ENCODE peak calls at places on chromosomes 4 and X, in four cellular contexts. I is T-cell, N is Ammon's horn, D is cerebellum. T is an unnamed sample.

GRCh38 chr4:73998040-73999011 is at the start of gene CXCL5:
- DNase-seq in D (no peak), I (no peak), N (peak; percentile 22), T (peak; percentile 78)

GRCh38 chr4:30881985-30882384 is 161.8 kb downstream of the PCDH7 start:
- DNase-seq in I (no peak), D (no peak), N (no peak), T (no peak)

GRCh38 chr4:84501721-84502267 is 2.7 kb upstream of the NKX6-1 start:
- DNase-seq in N (no peak), D (no peak), I (no peak), T (no peak)

GRCh38 chr4:118032691-118033090 is 1.6 kb upstream of the NDST3 start:
- DNase-seq in D (peak; percentile 55), I (no peak), N (no peak), T (no peak)

GRCh38 chrX:115259238-115259875 is 25.5 kb upstream of the LRCH2 start:
- DNase-seq in D (no peak), N (no peak), I (no peak), T (no peak)

GRCh38 chrX:131816551-131817136 is 206.5 kb upstream of the STK26 start:
- DNase-seq in D (peak; percentile 5), N (peak; percentile 69), I (peak; percentile 63), T (no peak)

GRCh38 chr4:183200453-183200852 is 101.4 kb downstream of the WWC2 start:
- DNase-seq in N (peak; percentile 57), D (peak; percentile 48), I (no peak), T (peak; percentile 88)

GRCh38 chr4:24793219-24794005 is 2.0 kb upstream of the SOD3 start:
- DNase-seq in N (peak; percentile 14), I (no peak), D (no peak), T (no peak)

GRCh38 chr4:141037441-141037840 is 95.8 kb downstream of the RNF150 start:
- DNase-seq in N (no peak), I (no peak), D (no peak), T (no peak)

GRCh38 chr4:68855771-68856170 is 40.0 kb downstream of the UGT2B10 start:
- DNase-seq in I (no peak), N (no peak), D (no peak), T (no peak)

GRCh38 chr4:64516176-64516575 is 106.9 kb upstream of the TECRL start:
- DNase-seq in N (no peak), I (no peak), D (no peak), T (no peak)

GRCh38 chr4:153018716-153019115 is 82.6 kb downstream of the FHDC1 start:
- DNase-seq in I (no peak), D (no peak), N (peak; percentile 28), T (no peak)

GRCh38 chr4:54661686-54662085 is 3.9 kb downstream of the KIT start:
- DNase-seq in D (no peak), I (no peak), N (no peak), T (no peak)

GRCh38 chr4:8648816-8649630 is 56.5 kb downstream of the CPZ start:
- DNase-seq in I (no peak), D (no peak), N (no peak), T (peak; percentile 51)

GRCh38 chr4:87243426-87244053 is 23.1 kb upstream of the KLHL8 start:
- DNase-seq in D (no peak), N (no peak), I (no peak), T (no peak)

GRCh38 chr4:126604273-126604867 is 1028.4 kb upstream of the INTU start:
- DNase-seq in N (peak; percentile 57), I (no peak), D (no peak), T (no peak)

GRCh38 chrX:20244936-20245335 is 21.8 kb downstream of the RPS6KA3 start:
- DNase-seq in N (no peak), I (no peak), D (no peak), T (no peak)

GRCh38 chrX:30643313-30643821 is 9.9 kb upstream of the GK start:
- DNase-seq in N (peak; percentile 16), D (no peak), I (no peak), T (no peak)

GRCh38 chr4:115292320-115293092 is 179.1 kb upstream of the NDST4 start:
- DNase-seq in I (no peak), D (no peak), N (no peak), T (no peak)

GRCh38 chrX:69285881-69286545 is 120.8 kb upstream of the PJA1 start:
- DNase-seq in N (peak; percentile 33), I (peak; percentile 29), D (peak; percentile 55), T (peak; percentile 76)

GRCh38 chrX:134908235-134908834 is 82.5 kb upstream of the SMIM10 start:
- DNase-seq in D (no peak), N (peak; percentile 3), I (peak; percentile 27), T (no peak)

GRCh38 chr4:128220286-128221235 is 67.1 kb downstream of the PGRMC2 start:
- DNase-seq in D (peak; percentile 28), N (peak; percentile 15), I (no peak), T (no peak)

GRCh38 chrX:119004920-119005524 is 30.6 kb downstream of the LONRF3 start:
- DNase-seq in D (peak; percentile 21), N (peak; percentile 59), I (peak; percentile 25), T (peak; percentile 67)

GRCh38 chrX:43744284-43744683 is 88.2 kb downstream of the MAOA start:
- DNase-seq in D (no peak), N (no peak), I (no peak), T (no peak)

GRCh38 chrX:140501940-140502468 is 2.9 kb downstream of the SOX3 start:
- DNase-seq in D (no peak), N (no peak), I (no peak), T (no peak)

GRCh38 chr4:33696586-33696985 is 2547.7 kb downstream of the ARAP2 start:
- DNase-seq in N (no peak), I (no peak), D (no peak), T (no peak)

GRCh38 chrX:110684653-110685052 is 111.0 kb downstream of the CHRDL1 start:
- DNase-seq in I (no peak), D (no peak), N (no peak), T (no peak)

GRCh38 chr4:86846921-86847320 is 2.3 kb downstream of the SLC10A6 start:
- DNase-seq in D (no peak), I (no peak), N (no peak), T (no peak)

GRCh38 chrX:112840382-112841113 is at the start of gene AMOT:
- DNase-seq in D (peak; percentile 68), N (peak; percentile 90), I (peak; percentile 45), T (peak; percentile 85)

GRCh38 chr4:29046166-29046565 is 1674.0 kb upstream of the PCDH7 start:
- DNase-seq in N (peak; percentile 76), D (no peak), I (no peak), T (no peak)

GRCh38 chrX:48025561-48025960 is 18.8 kb downstream of the SPACA5 start:
- DNase-seq in N (peak; percentile 79), I (no peak), D (peak; percentile 51), T (no peak)

GRCh38 chr4:103105558-103106356 is 6.1 kb upstream of the BDH2 start:
- DNase-seq in N (no peak), D (no peak), I (no peak), T (no peak)

GRCh38 chr4:118113220-118113619 is 78.9 kb downstream of the NDST3 start:
- DNase-seq in I (no peak), N (no peak), D (no peak), T (no peak)

GRCh38 chrX:25976683-25977310 is 161.3 kb upstream of the MAGEB18 start:
- DNase-seq in D (no peak), N (no peak), I (no peak), T (no peak)

GRCh38 chrX:23332101-23332887 is 2.4 kb upstream of the PTCHD1 start:
- DNase-seq in N (peak; percentile 16), I (no peak), D (peak; percentile 46), T (no peak)

GRCh38 chr4:178554352-178554751 is 1112.1 kb upstream of the AGA start:
- DNase-seq in I (no peak), D (no peak), N (no peak), T (no peak)

GRCh38 chrX:55839480-55839879 is 121.9 kb downstream of the RRAGB start:
- DNase-seq in N (no peak), I (no peak), D (no peak), T (no peak)